ENCODE peak calls at places on chromosome 3, in four cellular contexts. D is astrocyte, F is GM12878, Y is GM23338. Z is an unnamed sample.
A peak's percentile ranks its signal among the peaks of the same experiment; 100 is the strongest.

GRCh38 chr3:64505419-64505818 is 182.4 kb downstream of the ADAMTS9 start:
- DNase-seq in D (no peak), F (no peak), Y (no peak), Z (no peak)

GRCh38 chr3:184662192-184662591 is 49.7 kb downstream of the MAGEF1 start:
- DNase-seq in Y (no peak), F (no peak), D (peak; percentile 19), Z (no peak)

GRCh38 chr3:38168988-38169363 is 3.6 kb downstream of the OXSR1 start:
- DNase-seq in Y (no peak), F (no peak), D (peak; percentile 42), Z (no peak)

GRCh38 chr3:61960976-61961375 is 399.6 kb downstream of the PTPRG start:
- DNase-seq in F (no peak), Y (no peak), D (no peak), Z (no peak)

GRCh38 chr3:105780114-105780513 is 88.7 kb downstream of the CBLB start:
- DNase-seq in F (no peak), D (no peak), Y (no peak), Z (no peak)

GRCh38 chr3:1774597-1774996 is 324.1 kb upstream of the CNTN4 start:
- DNase-seq in Y (no peak), F (no peak), D (no peak), Z (no peak)

GRCh38 chr3:17733768-17734167 is 8.7 kb downstream of the TBC1D5 start:
- DNase-seq in D (no peak), F (no peak), Y (no peak), Z (no peak)

GRCh38 chr3:100825574-100825973 is 116.3 kb downstream of the TFG start:
- DNase-seq in Y (no peak), D (no peak), F (no peak), Z (no peak)

GRCh38 chr3:126306397-126306796 is 50.8 kb downstream of the KLF15 start:
- DNase-seq in D (no peak), F (no peak), Y (no peak), Z (no peak)

GRCh38 chr3:53160660-53161344 is at the start of gene PRKCD:
- DNase-seq in D (peak; percentile 68), Y (peak; percentile 91), F (no peak), Z (peak; percentile 93)

GRCh38 chr3:9500108-9501050 is 53.2 kb downstream of the LHFPL4 start:
- DNase-seq in D (peak; percentile 34), F (no peak), Y (peak; percentile 94), Z (peak; percentile 85)

GRCh38 chr3:59056706-59057105 is 6.9 kb upstream of the CFAP20DC start:
- DNase-seq in F (no peak), D (peak; percentile 41), Y (no peak), Z (no peak)

GRCh38 chr3:49911611-49912010 is 7.9 kb upstream of the MST1R start:
- DNase-seq in D (no peak), Y (no peak), F (no peak), Z (no peak)

GRCh38 chr3:139122612-139123011 is 77.9 kb upstream of the PRR23C start:
- DNase-seq in F (no peak), D (no peak), Y (no peak), Z (no peak)

GRCh38 chr3:125058529-125058928 is 2.7 kb upstream of the HEG1 start:
- DNase-seq in F (no peak), D (no peak), Y (peak; percentile 28), Z (no peak)

GRCh38 chr3:43932921-43933320 is 242.2 kb downstream of the ABHD5 start:
- DNase-seq in F (no peak), Y (no peak), D (no peak), Z (peak; percentile 19)

GRCh38 chr3:182935803-182936202 is 44.5 kb downstream of the DCUN1D1 start:
- DNase-seq in Y (no peak), F (no peak), D (no peak), Z (no peak)

GRCh38 chr3:151203053-151203420 is at the start of gene GPR171:
- DNase-seq in D (no peak), Y (no peak), F (peak; percentile 33), Z (no peak)

GRCh38 chr3:13115991-13116390 is 42.8 kb upstream of the IQSEC1 start:
- DNase-seq in F (no peak), D (no peak), Y (no peak), Z (no peak)

GRCh38 chr3:129525341-129525968 is 3.0 kb upstream of the RHO start:
- DNase-seq in Y (no peak), F (no peak), D (peak; percentile 30), Z (no peak)

GRCh38 chr3:152719264-152719663 is 115.7 kb upstream of the P2RY1 start:
- DNase-seq in D (peak; percentile 43), F (no peak), Y (no peak), Z (peak; percentile 59)

GRCh38 chr3:42265059-42265991 is 660 bp downstream of the CCK start:
- DNase-seq in D (no peak), Y (peak; percentile 20), F (no peak), Z (no peak)
- TF ChIP-seq EZH2 in D (peak; percentile 53), Y (no peak), F (no peak), Z (no peak)

GRCh38 chr3:452221-452620 is 255.7 kb downstream of the CHL1 start:
- DNase-seq in Y (no peak), F (no peak), D (no peak), Z (no peak)
- H3K27ac ChIP-seq in Y (no peak overlapping the region), F (no peak overlapping the region), D (no peak overlapping the region), Z (no peak overlapping the region)

GRCh38 chr3:42501681-42502428 is 588 bp upstream of the VIPR1 start:
- DNase-seq in F (no peak), Y (peak; percentile 57), D (no peak), Z (peak; percentile 82)
- TF ChIP-seq EZH2 in F (no peak), Y (peak; percentile 24), D (peak; percentile 79), Z (no peak)

DNA sequence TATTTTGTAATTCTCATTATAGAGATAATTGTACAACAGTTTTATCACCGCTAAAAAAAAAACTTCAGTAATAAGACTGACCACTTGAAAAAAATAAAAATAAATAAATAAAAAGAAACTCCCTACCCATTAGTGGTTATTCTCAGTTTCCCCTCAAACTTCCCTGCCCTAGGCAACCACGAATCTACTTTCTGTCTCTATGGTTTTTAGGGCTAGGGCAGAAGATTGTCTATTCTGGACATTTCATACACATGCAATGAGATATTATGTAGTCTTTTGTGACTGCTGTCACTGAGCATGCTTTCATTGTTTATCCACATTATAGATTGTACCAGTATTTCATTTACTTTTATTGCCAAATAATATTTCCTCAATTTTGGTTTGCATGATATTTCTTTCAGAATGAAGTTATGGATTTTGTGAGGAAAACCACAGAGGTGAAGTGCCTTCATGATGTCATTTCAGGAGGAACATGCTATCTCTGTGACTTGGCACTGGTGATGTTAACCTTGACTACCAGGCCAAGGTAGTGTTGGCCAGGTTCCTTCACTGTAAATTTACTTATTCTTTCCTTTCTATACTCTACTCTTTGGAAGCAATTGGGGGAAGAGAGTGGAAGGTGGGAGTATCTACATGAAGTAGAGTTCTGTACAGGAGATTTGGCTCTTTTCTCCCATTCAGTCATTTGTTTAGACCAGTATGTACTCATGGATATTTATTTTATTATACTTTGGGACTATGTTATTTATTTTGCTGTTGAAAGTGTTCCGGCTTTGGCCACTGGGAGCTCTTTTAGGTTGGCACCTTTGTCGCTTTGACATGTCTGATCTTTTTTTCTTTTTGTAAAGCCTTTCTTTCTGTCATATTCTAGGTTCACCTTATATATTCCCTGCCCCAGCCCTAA is 86.3 kb downstream of the GMPS start:
- DNase-seq in F (no peak), D (no peak), Y (no peak), Z (no peak)
- H3K27ac ChIP-seq in F (no peak overlapping the region), D (no peak overlapping the region), Y (no peak overlapping the region), Z (no peak overlapping the region)

DNA sequence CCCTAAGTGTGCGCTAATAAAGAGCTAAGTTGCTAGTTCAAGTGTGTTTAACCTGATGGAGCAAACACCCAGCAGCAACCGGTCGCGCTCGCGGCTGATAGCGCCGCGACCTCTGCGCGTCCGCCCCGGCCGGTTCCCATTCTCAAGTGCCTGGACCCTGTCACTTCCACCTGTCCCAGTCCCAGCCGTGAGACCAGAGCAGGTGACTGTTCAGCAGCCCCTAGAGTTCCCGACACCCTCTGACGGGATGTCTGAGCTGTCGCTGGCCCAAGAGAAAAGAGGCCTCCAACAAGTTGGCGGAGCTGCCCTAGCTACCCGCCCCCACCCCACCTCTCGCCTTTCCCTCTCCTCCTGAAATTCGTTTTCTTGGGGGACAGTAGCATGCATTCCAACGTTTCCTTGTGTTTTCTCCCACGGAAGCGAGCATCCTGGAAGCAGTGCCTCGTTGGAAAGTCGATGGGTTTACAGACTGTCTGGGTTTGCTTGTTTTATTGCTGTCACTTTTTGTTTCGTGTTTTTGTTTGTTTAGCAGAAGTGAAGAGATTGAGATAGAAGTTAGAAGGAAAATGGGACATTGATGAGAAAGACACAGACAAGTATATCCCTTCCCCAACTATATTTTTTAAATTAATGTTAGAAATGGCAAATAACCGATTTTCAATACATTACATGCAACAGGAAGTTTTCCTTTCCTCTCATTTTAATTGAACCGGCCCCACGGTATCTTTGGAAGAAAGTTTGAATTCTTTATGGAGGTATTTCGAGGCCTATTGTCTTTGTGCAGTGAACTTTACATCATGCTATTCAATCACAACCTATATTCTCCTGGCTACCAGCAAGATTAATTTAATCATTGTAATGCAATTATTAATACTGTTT is 3.2 kb upstream of the MECOM start:
- DNase-seq in D (no peak), F (no peak), Y (peak; percentile 55), Z (no peak)
- TF ChIP-seq EZH2 in D (peak; percentile 65), F (peak; percentile 21), Y (peak; percentile 70), Z (no peak)

DNA sequence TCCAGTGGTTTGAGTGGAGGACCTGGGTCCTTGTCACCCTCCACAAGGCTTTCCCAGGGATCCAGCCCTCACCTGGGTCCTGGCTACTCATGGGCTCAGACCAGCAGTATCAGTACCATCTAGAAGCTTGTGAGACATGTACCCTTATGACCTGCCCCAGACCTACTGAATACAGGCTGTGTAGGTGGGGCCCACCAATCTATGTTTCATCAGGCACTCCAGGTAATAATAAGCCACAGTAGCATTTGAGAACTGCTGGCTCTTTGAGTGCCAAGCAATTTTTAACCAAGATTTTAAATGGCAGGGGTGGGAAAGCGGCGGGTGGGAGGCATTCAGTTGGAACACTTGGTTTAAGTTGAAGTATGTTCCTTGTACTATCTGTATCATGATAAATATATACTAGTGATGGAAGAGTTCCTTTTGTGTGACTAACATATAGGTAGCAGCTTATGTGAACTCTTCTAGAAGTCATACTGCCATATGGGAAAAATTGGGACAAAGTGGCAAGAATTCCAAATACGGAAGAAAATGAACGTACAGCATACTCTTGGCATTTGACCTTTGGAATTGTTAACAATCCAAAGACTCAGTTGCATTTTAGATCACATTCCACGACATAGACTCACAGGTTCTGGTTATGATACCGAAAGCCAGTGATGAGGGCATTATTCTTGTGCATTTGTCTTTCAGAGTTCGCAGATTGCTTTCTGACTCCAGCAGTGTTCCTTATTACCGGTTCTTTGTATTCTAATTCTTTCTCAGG is 190.4 kb downstream of the GHSR start:
- DNase-seq in F (no peak), D (peak; percentile 92), Y (no peak), Z (no peak)
- H3K27ac ChIP-seq in F (no peak overlapping the region), D (peak overlapping the region; percentile 92), Y (peak overlapping the region; percentile 55), Z (peak overlapping the region; percentile 87)

DNA sequence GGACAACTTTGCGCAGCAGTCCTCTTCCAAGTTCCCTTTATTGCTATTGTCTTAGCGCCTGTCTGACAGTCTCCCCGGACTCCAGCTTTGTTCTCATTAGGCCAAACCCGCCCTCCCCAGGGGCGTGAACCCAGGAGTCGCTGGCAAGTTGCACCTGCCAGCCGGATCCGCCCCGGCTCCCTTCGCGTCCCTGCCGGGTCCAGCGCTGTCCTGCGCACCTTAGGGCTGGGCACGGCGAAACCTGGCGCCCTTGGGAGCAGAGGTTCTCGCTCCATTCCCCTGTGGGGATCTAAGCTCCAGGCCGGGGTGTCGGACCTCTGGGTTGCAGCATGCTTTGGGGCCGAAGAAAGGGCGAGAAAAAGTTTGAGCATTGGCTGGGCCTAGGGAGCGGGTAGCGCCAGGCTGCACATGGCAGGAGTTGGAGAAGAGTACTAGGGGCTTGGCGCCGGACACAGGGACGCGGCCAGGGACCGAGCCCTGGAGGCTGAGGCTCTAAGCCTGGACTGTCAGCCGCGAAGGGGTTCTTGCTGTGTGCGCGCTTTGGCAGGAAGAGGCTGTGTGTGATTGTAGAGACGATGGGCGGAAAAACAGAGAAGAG is 335.1 kb upstream of the THRB start:
- DNase-seq in D (no peak), Y (peak; percentile 56), F (no peak), Z (peak; percentile 32)
- TF ChIP-seq EZH2 in D (peak; percentile 74), Y (peak; percentile 50), F (no peak), Z (no peak)

GRCh38 chr3:33807190-33807589 is 8.8 kb downstream of the PDCD6IP start:
- DNase-seq in Y (no peak), F (no peak), D (no peak), Z (no peak)
- H3K27ac ChIP-seq in Y (no peak overlapping the region), F (no peak overlapping the region), D (no peak overlapping the region), Z (no peak overlapping the region)